ENCODE peak calls at places on chromosomes 7 and 10, in six cellular contexts. F is HepG2, S is GM12892, L is K562, V is H1, Y is GM12878. T is an unnamed sample.

GRCh38 chr10:95556994-95557767 is 4.0 kb downstream of the SORBS1 start:
- DNase-seq in F (no peak), S (no peak), L (no peak), V (no peak), Y (no peak), T (no peak)

GRCh38 chr10:131655101-131655849 is 245.5 kb upstream of the PPP2R2D start:
- DNase-seq in F (no peak), S (no peak), L (no peak), V (no peak), Y (no peak), T (no peak)

GRCh38 chr7:88184848-88185304 is 35.0 kb downstream of the SRI start:
- DNase-seq in F (no peak), S (no peak), L (no peak), V (no peak), Y (peak), T (no peak)

GRCh38 chr10:47360419-47361040 is 12.4 kb downstream of the RBP3 start:
- DNase-seq in F (no peak), S (no peak), L (no peak), V (no peak), Y (no peak), T (no peak)

GRCh38 chr10:69475433-69475830 is 24.2 kb downstream of the TSPAN15 start:
- DNase-seq in F (no peak), S (no peak), L (no peak), V (no peak), Y (no peak), T (no peak)

GRCh38 chr10:51894752-51895151 is 195.4 kb upstream of the CSTF2T start:
- DNase-seq in F (no peak), S (no peak), L (no peak), V (no peak), Y (no peak), T (no peak)

GRCh38 chr7:17682586-17682985 is 257.7 kb downstream of the SNX13 start:
- DNase-seq in F (no peak), S (no peak), L (no peak), V (no peak), Y (no peak), T (no peak)

GRCh38 chr10:71985542-71986250 is 21.5 kb downstream of the CHST3 start:
- DNase-seq in F (no peak), S (no peak), L (no peak), V (no peak), Y (peak), T (no peak)

GRCh38 chr7:101433688-101434087 is 71.0 kb downstream of the COL26A1 start:
- DNase-seq in F (no peak), S (no peak), L (no peak), V (no peak), Y (no peak), T (no peak)

GRCh38 chr10:132876967-132877366 is 65.4 kb downstream of the CFAP46 start:
- DNase-seq in F (no peak), S (no peak), L (no peak), V (no peak), Y (no peak), T (no peak)

GRCh38 chr10:8211631-8212030 is 157.1 kb downstream of the GATA3 start:
- DNase-seq in F (no peak), S (no peak), L (no peak), V (no peak), Y (no peak), T (no peak)

GRCh38 chr10:121833387-121833786 is 94.4 kb downstream of the ATE1 start:
- DNase-seq in F (no peak), S (no peak), L (no peak), V (no peak), Y (no peak), T (no peak)

GRCh38 chr7:75951506-75951905 is 36.6 kb downstream of the POR start:
- DNase-seq in F (peak), S (no peak), L (no peak), V (no peak), Y (no peak), T (no peak)

GRCh38 chr7:85014936-85015335 is 171.9 kb downstream of the SEMA3D start:
- DNase-seq in F (peak), S (no peak), L (no peak), V (no peak), Y (no peak), T (no peak)

GRCh38 chr7:127713758-127714157 is 61.8 kb downstream of the SND1 start:
- DNase-seq in F (no peak), S (no peak), L (no peak), V (no peak), Y (no peak), T (no peak)

GRCh38 chr7:100642534-100642907 is 1.2 kb upstream of the TFR2 start:
- DNase-seq in F (peak), S (peak), L (peak), V (peak), Y (no peak), T (peak)

GRCh38 chr10:105742184-105742583 is 1101.1 kb downstream of the SORCS3 start:
- DNase-seq in F (no peak), S (no peak), L (no peak), V (no peak), Y (no peak), T (no peak)

GRCh38 chr7:92698237-92698841 is 108.1 kb upstream of the FAM133B start:
- DNase-seq in F (peak), S (no peak), L (no peak), V (no peak), Y (no peak), T (no peak)

GRCh38 chr10:33154590-33154989 is 179.9 kb downstream of the NRP1 start:
- DNase-seq in F (no peak), S (no peak), L (no peak), V (no peak), Y (no peak), T (no peak)

GRCh38 chr7:146655928-146656797 is 539.6 kb downstream of the CNTNAP2 start:
- DNase-seq in F (no peak), S (no peak), L (no peak), V (no peak), Y (no peak), T (no peak)

GRCh38 chr10:63505562-63505961 is 15.6 kb upstream of the REEP3 start:
- DNase-seq in F (peak), S (no peak), L (no peak), V (no peak), Y (no peak), T (no peak)

GRCh38 chr10:23643396-23643795 is 204.5 kb downstream of the OTUD1 start:
- DNase-seq in F (no peak), S (no peak), L (no peak), V (peak), Y (no peak), T (no peak)

GRCh38 chr10:8060010-8060703 is 5.7 kb downstream of the GATA3 start:
- DNase-seq in F (no peak), S (no peak), L (no peak), V (no peak), Y (peak), T (no peak)

GRCh38 chr7:43491984-43492383 is 90.9 kb upstream of the STK17A start:
- DNase-seq in F (peak), S (no peak), L (no peak), V (no peak), Y (no peak), T (no peak)

GRCh38 chr10:22600516-22600915 is 113.9 kb downstream of the PIP4K2A start:
- DNase-seq in F (no peak), S (no peak), L (no peak), V (no peak), Y (no peak), T (no peak)

GRCh38 chr7:72467237-72467636 is 55.1 kb upstream of the CALN1 start:
- DNase-seq in F (no peak), S (no peak), L (no peak), V (no peak), Y (no peak), T (no peak)

GRCh38 chr10:83580373-83581012 is 558.8 kb upstream of the GHITM start:
- DNase-seq in F (no peak), S (no peak), L (no peak), V (no peak), Y (no peak), T (no peak)

GRCh38 chr7:64947252-64948000 is 43.4 kb downstream of the ZNF117 start:
- DNase-seq in F (no peak), S (no peak), L (no peak), V (no peak), Y (no peak), T (no peak)

GRCh38 chr10:82759050-82759449 is 884.1 kb downstream of the NRG3 start:
- DNase-seq in F (no peak), S (no peak), L (no peak), V (no peak), Y (no peak), T (no peak)

GRCh38 chr10:116684781-116685180 is 57.6 kb downstream of the HSPA12A start:
- DNase-seq in F (no peak), S (no peak), L (no peak), V (no peak), Y (no peak), T (no peak)

GRCh38 chr7:18508441-18509427 is 13.2 kb downstream of the HDAC9 start:
- DNase-seq in F (peak), S (no peak), L (no peak), V (no peak), Y (no peak), T (no peak)

GRCh38 chr7:69603937-69604494 is 5.7 kb downstream of the AUTS2 start:
- DNase-seq in F (no peak), S (no peak), L (no peak), V (no peak), Y (peak), T (no peak)

GRCh38 chr10:91683976-91684375 is 51.1 kb upstream of the PPP1R3C start:
- DNase-seq in F (no peak), S (no peak), L (no peak), V (peak), Y (no peak), T (no peak)

GRCh38 chr10:57786850-57787750 is 480.6 kb downstream of the IPMK start:
- DNase-seq in F (no peak), S (no peak), L (no peak), V (peak), Y (no peak), T (no peak)

DNA sequence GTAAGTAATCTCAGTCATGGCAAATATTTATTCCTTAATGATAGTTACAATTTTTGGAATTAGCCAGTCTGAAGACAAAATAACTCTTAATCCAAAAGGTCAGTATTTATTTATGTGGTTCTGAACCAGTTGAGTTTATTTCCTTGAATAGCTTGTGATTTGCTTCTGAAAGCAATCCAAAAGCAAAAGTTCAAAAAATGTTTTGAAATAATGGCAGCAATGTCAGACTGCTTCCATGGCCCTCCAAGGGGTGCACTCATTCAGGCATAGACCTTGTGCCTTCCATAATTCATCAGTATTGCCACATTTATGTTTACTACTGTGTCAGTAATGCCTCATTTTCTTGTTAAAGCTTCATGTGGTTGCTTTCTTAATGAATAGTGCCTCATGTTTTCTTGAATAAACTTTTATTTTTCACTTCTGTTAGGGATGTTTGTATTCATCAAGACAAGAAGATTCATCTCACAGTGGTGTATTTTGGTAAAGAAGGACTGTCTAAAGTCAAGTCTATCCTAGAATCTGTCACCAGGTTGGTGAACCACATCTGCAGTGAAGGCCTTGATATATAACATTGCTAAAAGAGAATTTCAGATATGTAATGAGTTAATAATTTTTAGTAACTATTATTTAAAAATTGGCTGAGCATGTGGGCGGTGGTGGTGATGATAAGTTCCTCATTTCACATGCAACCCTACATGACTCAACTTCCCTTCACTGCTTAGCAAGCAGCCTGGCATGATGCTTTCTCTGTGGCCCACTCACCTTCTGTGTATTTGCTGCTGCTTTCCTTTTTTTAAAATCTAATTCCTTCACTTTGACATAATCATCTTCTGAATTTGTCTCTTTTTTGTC is 22.0 kb downstream of the CSGALNACT2 start:
- DNase-seq in F (no peak), S (no peak), L (no peak), V (no peak), Y (no peak), T (no peak)
- TF ChIP-seq POLR2AphosphoS5 in F (no peak), S (no peak), L (no peak), V (no peak), Y (no peak), T (no peak)

GRCh38 chr7:139746652-139747051 is 31.1 kb downstream of the HIPK2 start:
- DNase-seq in F (no peak), S (no peak), L (no peak), V (no peak), Y (no peak), T (no peak)
- TF ChIP-seq POLR2A in F (no peak), S (no peak), L (no peak), V (no peak), Y (no peak), T (no peak)

GRCh38 chr7:20330797-20331230 is at the start of gene ITGB8:
- DNase-seq in F (no peak), S (peak), L (peak), V (no peak), Y (no peak), T (peak)

GRCh38 chr7:20331912-20332317 is 1.2 kb downstream of the ITGB8 start:
- DNase-seq in F (no peak), S (no peak), L (no peak), V (no peak), Y (no peak), T (no peak)

GRCh38 chr7:20329389-20330175 is 1.1 kb upstream of the ITGB8 start:
- DNase-seq in F (peak), S (peak), L (peak), V (no peak), Y (peak), T (peak)

GRCh38 chr7:20330176-20330796 is 414 bp upstream of the ITGB8 start:
- DNase-seq in F (peak), S (peak), L (peak), V (no peak), Y (no peak), T (peak)

DNA sequence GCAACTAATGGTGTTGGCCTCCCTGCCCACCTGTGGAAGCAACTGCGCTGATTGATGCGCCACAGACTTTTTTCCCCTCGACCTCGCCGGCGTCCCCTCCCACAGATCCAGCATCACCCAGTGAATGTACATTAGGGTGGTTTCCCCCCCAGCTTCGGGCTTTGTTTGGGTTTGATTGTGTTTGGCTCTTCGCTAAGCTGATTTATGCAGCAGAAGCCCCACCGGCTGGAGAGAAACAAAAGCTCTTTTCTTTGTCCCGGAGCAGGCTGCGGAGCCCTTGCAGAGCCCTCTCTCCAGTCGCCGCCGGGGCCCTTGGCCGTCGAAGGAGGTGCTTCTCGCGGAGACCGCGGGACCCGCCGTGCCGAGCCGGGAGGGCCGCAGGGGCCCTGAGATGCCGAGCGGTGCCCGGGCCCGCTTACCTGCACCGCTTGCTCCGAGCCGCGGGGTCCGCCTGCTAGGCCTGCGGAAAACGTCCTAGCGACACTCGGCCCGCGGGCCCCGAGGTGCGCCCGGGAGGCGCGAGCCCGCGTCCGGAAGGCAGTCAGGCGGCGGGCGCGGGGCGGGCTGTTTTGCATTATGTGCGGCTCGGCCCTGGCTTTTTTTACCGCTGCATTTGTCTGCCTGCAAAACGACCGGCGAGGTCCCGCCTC is 656 bp downstream of the ITGB8 start:
- DNase-seq in F (no peak), S (peak), L (no peak), V (no peak), Y (no peak), T (peak)
- TF ChIP-seq TAF1 in F (no peak), S (peak), L (no peak), V (peak), Y (peak), T (peak)

DNA sequence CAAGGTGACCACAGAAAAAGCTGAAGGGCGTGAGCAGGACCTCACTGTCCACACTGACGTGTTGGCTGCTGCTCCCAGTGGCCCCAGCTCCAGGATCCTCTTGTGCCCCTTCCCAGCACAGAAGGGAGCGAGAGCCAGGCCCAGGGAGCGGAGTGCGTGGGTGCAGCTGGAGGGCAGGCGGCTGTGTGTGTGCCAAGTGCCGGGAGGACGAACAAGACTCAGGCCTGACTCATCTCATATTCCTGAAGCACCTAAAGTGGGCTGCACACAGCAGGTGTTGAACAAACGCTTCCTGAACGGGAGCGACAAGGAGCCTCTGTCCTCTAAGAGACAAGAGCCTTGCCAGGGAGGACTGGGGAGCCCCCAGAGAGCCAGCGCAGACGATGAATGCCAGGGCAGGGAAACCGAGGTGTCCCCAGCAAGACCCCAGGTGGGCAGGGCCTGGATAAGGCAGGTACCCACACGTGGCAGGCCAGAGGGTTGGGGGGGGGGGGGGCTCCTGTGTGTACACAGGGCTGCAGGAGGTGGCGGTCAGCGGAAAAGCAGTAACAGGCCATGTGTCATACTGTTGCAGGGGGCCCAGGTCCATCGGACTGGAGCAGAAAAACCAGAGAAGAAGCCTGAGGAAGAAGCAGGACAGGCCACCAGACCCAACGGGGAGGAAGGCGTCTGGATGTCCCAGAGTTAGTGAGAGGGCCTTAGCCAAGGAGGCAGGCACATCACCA is 116.5 kb downstream of the MAD1L1 start:
- DNase-seq in F (peak), S (no peak), L (no peak), V (no peak), Y (no peak), T (no peak)
- TF ChIP-seq POLR2AphosphoS5 in F (no peak), S (no peak), L (no peak), V (no peak), Y (no peak), T (no peak)

DNA sequence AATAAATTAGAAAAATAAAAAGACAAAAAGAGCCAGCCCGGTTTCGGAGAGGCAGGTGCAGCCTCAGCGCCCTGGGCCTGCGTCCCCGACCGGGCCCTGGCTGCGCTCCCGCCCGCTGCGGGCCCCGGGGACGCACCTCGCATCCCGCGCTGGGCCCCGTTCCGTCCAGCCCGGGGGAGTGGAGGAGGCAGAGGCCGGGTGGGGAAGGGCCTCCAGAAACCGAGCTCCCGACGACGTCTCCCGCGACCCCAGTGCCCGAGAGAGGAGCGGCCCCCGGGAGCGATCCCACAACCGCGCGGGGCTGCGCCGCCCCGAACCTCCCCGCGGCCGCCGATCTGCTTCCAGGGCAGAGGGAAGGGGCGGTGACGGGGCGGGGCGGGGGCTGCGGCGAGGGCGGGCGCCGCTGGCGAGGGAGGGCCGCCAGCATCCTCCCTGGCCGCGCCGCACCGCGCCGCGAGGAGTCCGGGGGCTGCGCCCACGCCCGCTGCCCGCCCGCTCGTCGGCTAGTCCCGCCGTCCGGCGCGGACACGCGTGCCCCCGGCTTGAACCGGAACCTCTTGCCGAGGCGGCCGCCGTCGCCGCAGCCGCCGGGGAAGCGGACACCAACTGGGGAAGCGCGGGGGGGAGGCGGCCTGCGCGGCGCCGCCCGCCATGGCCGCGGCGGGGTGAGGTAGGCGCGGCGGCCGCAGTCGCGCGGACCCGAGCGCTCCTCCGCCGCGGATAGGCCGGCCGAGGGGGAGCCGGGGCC is at the start of gene CCNY:
- DNase-seq in F (peak), S (peak), L (peak), V (no peak), Y (no peak), T (peak)
- TF ChIP-seq POLR2A in F (peak), S (peak), L (peak), V (peak), Y (peak), T (peak)

GRCh38 chr10:20746856-20747255 is 150.3 kb downstream of the NEBL start:
- DNase-seq in F (no peak), S (no peak), L (no peak), V (no peak), Y (no peak), T (no peak)
- TF ChIP-seq TAF1 in F (no peak), S (no peak), L (no peak), V (no peak), Y (no peak), T (no peak)